ENCODE peak calls at places on chromosome 7, in nine cellular contexts. F, A, X, E, K, B, G, L and Q are unnamed samples.

GRCh38 chr7:82600601-82601000 is 157.0 kb upstream of the CACNA2D1 start:
- DNase-seq in K (no peak), L (no peak), B (no peak), G (no peak), A (no peak), X (no peak), F (no peak), E (no peak), Q (no peak)

GRCh38 chr7:107879400-107880035 is 11.5 kb upstream of the DLD start:
- DNase-seq in L (peak), G (no peak), A (no peak), B (peak), E (no peak), K (no peak), X (peak), F (no peak), Q (no peak)

GRCh38 chr7:36264123-36264916 is 111.3 kb downstream of the EEPD1 start:
- DNase-seq in L (no peak), K (no peak), X (no peak), E (no peak), F (no peak), G (no peak), A (no peak), B (no peak), Q (no peak)

GRCh38 chr7:80635533-80635932 is 2.9 kb upstream of the CD36 start:
- DNase-seq in A (no peak), E (no peak), B (no peak), G (no peak), X (peak), F (no peak), L (no peak), K (no peak), Q (no peak)

GRCh38 chr7:42012786-42013360 is 224.1 kb downstream of the GLI3 start:
- DNase-seq in K (no peak), B (no peak), F (no peak), A (no peak), E (no peak), G (no peak), L (no peak), X (no peak), Q (no peak)

GRCh38 chr7:2520808-2521146 is 1.2 kb downstream of the LFNG start:
- DNase-seq in A (no peak), K (no peak), E (no peak), X (peak), F (no peak), L (no peak), B (no peak), G (no peak), Q (no peak)

GRCh38 chr7:47418910-47419309 is 163.0 kb downstream of the TNS3 start:
- DNase-seq in A (no peak), L (peak), E (no peak), K (no peak), X (peak), F (no peak), B (no peak), G (no peak), Q (no peak)

GRCh38 chr7:147937428-147937827 is 653.1 kb upstream of the C7orf33 start:
- DNase-seq in A (no peak), B (no peak), G (no peak), E (no peak), L (no peak), K (no peak), X (no peak), F (no peak), Q (no peak)

GRCh38 chr7:139106959-139107358 is 2.6 kb downstream of the ZC3HAV1 start:
- DNase-seq in G (no peak), K (no peak), B (no peak), F (no peak), L (no peak), X (no peak), E (no peak), A (no peak), Q (no peak)

GRCh38 chr7:144032985-144033384 is 15.8 kb upstream of the OR2A5 start:
- DNase-seq in G (no peak), L (no peak), F (no peak), K (no peak), A (no peak), X (no peak), E (no peak), B (no peak), Q (no peak)

GRCh38 chr7:140654661-140655060 is 14.0 kb upstream of the DENND2A start:
- DNase-seq in X (no peak), E (no peak), K (no peak), L (no peak), G (no peak), A (no peak), F (no peak), B (no peak), Q (no peak)

GRCh38 chr7:95476072-95476845 is 9.5 kb upstream of the ASB4 start:
- DNase-seq in X (no peak), B (no peak), K (no peak), L (no peak), G (no peak), A (no peak), F (no peak), E (no peak), Q (no peak)

GRCh38 chr7:49928787-49929186 is 155.3 kb downstream of the VWC2 start:
- DNase-seq in L (no peak), X (no peak), F (no peak), G (no peak), A (no peak), E (no peak), B (no peak), K (no peak), Q (no peak)

GRCh38 chr7:80781561-80781979 is 137.3 kb downstream of the SEMA3C start:
- DNase-seq in L (no peak), K (no peak), X (peak), A (no peak), B (peak), F (peak), E (no peak), G (no peak), Q (no peak)

GRCh38 chr7:98399462-98399861 is 1.4 kb downstream of the BAIAP2L1 start:
- DNase-seq in X (peak), F (no peak), G (no peak), A (no peak), B (no peak), K (no peak), E (no peak), L (no peak), Q (no peak)

GRCh38 chr7:2609001-2609411 is 22.8 kb upstream of the TTYH3 start:
- DNase-seq in F (no peak), L (no peak), A (no peak), X (no peak), K (no peak), E (no peak), B (peak), G (peak), Q (no peak)

GRCh38 chr7:30027065-30027456 is 559 bp upstream of the FKBP14 start:
- DNase-seq in A (no peak), G (no peak), B (peak), L (no peak), X (peak), E (no peak), K (no peak), F (no peak), Q (no peak)

GRCh38 chr7:80207501-80207900 is 72.9 kb downstream of the GNAI1 start:
- DNase-seq in G (no peak), A (no peak), L (no peak), X (no peak), B (no peak), K (no peak), E (no peak), F (no peak), Q (no peak)

GRCh38 chr7:3552499-3552898 is 251.4 kb downstream of the SDK1 start:
- DNase-seq in A (no peak), K (no peak), X (no peak), L (no peak), E (no peak), G (no peak), B (no peak), F (no peak), Q (no peak)

GRCh38 chr7:156172638-156173037 is 360.4 kb upstream of the SHH start:
- DNase-seq in K (no peak), F (no peak), B (no peak), X (no peak), L (no peak), E (no peak), G (no peak), A (no peak), Q (no peak)

GRCh38 chr7:116810267-116811116 is 51.9 kb upstream of the CAPZA2 start:
- DNase-seq in L (no peak), B (peak), G (no peak), F (no peak), E (no peak), K (no peak), X (peak), A (no peak), Q (no peak)

GRCh38 chr7:26381476-26382175 is 90.0 kb downstream of the SNX10 start:
- DNase-seq in K (no peak), F (no peak), E (no peak), G (no peak), B (no peak), L (no peak), X (no peak), A (no peak), Q (no peak)

GRCh38 chr7:98996162-98996552 is 117.8 kb downstream of the TRRAP start:
- DNase-seq in L (peak), A (no peak), X (no peak), G (no peak), B (no peak), F (no peak), E (no peak), K (no peak), Q (no peak)

GRCh38 chr7:136102881-136103280 is 125.7 kb upstream of the MTPN start:
- DNase-seq in E (no peak), F (no peak), K (no peak), X (no peak), B (no peak), A (no peak), G (no peak), L (no peak), Q (no peak)

GRCh38 chr7:159004411-159004810 is 140.3 kb downstream of the VIPR2 start:
- DNase-seq in E (no peak), F (no peak), K (no peak), L (no peak), X (no peak), B (no peak), G (no peak), A (no peak), Q (no peak)

GRCh38 chr7:23228412-23228811 is 18.2 kb upstream of the GPNMB start:
- DNase-seq in K (no peak), E (no peak), X (no peak), L (no peak), B (no peak), G (no peak), F (no peak), A (no peak), Q (no peak)

GRCh38 chr7:347644-348479 is 57.9 kb downstream of the FOXL3 start:
- DNase-seq in G (no peak), K (no peak), F (no peak), L (no peak), X (no peak), A (no peak), E (no peak), B (no peak), Q (no peak)

GRCh38 chr7:79512269-79512668 is 58.8 kb upstream of the MAGI2 start:
- DNase-seq in G (no peak), F (no peak), L (no peak), E (no peak), K (no peak), B (no peak), A (no peak), X (no peak), Q (no peak)

GRCh38 chr7:103859699-103860098 is 129.8 kb downstream of the RELN start:
- DNase-seq in A (no peak), K (no peak), B (no peak), L (no peak), E (no peak), X (no peak), G (no peak), F (no peak), Q (no peak)

GRCh38 chr7:47180268-47180826 is 401.6 kb downstream of the TNS3 start:
- DNase-seq in F (peak), L (peak), G (peak), E (no peak), K (no peak), B (peak), A (no peak), X (peak), Q (no peak)

GRCh38 chr7:135707570-135707966 is 20.4 kb downstream of the SLC13A4 start:
- DNase-seq in K (no peak), L (no peak), A (no peak), E (no peak), G (no peak), B (no peak), F (no peak), X (no peak), Q (no peak)

GRCh38 chr7:93374345-93374940 is 142.3 kb downstream of the VPS50 start:
- DNase-seq in E (no peak), F (no peak), L (no peak), B (peak), G (no peak), A (no peak), X (peak), K (no peak), Q (no peak)

GRCh38 chr7:20283385-20283784 is 47.3 kb upstream of the ITGB8 start:
- DNase-seq in F (no peak), E (no peak), G (no peak), K (no peak), L (no peak), B (no peak), A (no peak), X (no peak), Q (no peak)

GRCh38 chr7:27117687-27118491 is 12.7 kb downstream of the HOXA4 start:
- DNase-seq in G (peak), F (no peak), B (no peak), L (peak), A (no peak), X (no peak), K (peak), E (no peak), Q (peak)

DNA sequence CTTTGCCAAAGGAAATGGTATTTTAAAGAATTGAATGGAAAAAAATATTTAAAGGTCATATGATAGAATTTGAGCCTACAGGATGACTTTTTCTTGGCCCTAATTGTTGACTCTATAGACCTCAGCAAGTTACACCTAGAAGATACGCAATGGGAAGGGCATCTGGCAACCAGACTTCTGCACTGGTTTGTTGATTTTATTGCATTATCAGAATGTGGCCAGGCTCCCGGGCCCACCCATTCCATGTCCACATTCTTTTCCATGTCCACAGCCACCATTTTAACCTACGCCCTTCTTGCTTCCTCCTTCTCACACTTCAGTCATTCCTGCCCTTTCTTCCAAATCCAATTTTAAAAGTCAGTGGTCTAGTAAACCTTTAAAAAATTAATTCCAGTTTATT is 738.4 kb downstream of the SUGCT start:
- DNase-seq in B (no peak), L (no peak), F (no peak), X (no peak), E (no peak), A (no peak), G (no peak), K (no peak), Q (no peak)
- TF ChIP-seq CTCF in B (no peak), L (no peak), F (no peak), X (no peak), E (no peak), A (no peak), G (no peak), K (no peak), Q (no peak)

GRCh38 chr7:17304926-17305325 is 6.5 kb downstream of the AHR start:
- DNase-seq in A (no peak), L (no peak), F (no peak), K (no peak), B (peak), X (peak), G (no peak), E (no peak), Q (no peak)

GRCh38 chr7:17300012-17300411 is 1.6 kb downstream of the AHR start:
- DNase-seq in G (no peak), F (no peak), X (no peak), K (no peak), E (no peak), L (no peak), B (no peak), A (no peak), Q (no peak)

GRCh38 chr7:17305387-17306171 is 7.1 kb downstream of the AHR start:
- DNase-seq in G (no peak), F (no peak), B (no peak), K (no peak), X (no peak), E (no peak), L (no peak), A (no peak), Q (no peak)

GRCh38 chr7:17301491-17302101 is 3.1 kb downstream of the AHR start:
- DNase-seq in F (no peak), K (peak), L (peak), B (peak), X (peak), E (no peak), G (no peak), A (peak), Q (no peak)

GRCh38 chr7:17302575-17303142 is 4.2 kb downstream of the AHR start:
- DNase-seq in F (no peak), K (no peak), G (no peak), X (peak), A (no peak), B (peak), L (no peak), E (no peak), Q (no peak)
- TF ChIP-seq CTCF in F (peak), K (no peak), G (no peak), X (peak), A (peak), B (peak), L (peak), E (peak), Q (no peak)

GRCh38 chr7:128395748-128396147 is 14.0 kb downstream of the IMPDH1 start:
- DNase-seq in B (no peak), L (no peak), X (no peak), F (no peak), G (no peak), E (no peak), A (no peak), K (no peak), Q (no peak)
- TF ChIP-seq CTCF in B (no peak), L (no peak), X (peak), F (no peak), G (peak), E (no peak), A (no peak), K (no peak), Q (no peak)

DNA sequence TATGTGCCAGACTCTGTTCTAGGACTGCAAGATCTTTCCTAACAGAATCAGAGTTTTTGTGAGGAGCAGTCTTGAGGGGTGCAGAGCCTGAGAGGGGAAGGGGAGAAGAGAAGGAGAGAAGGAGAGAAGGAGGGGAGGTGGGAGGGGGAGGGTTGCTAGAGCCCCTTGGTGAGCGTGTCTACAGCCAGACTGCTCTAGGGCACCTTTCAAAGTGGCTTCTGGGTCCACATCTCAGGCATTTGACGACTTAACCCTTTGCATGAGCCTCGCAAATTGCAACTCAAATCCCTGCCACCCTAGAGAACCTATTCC is 31.1 kb upstream of the LEP start:
- DNase-seq in F (no peak), G (no peak), A (no peak), B (no peak), X (no peak), L (no peak), K (no peak), E (no peak), Q (no peak)
- TF ChIP-seq CTCF in F (no peak), G (no peak), A (peak), B (no peak), X (no peak), L (no peak), K (no peak), E (no peak), Q (no peak)

GRCh38 chr7:37728747-37729146 is 45.2 kb downstream of the GPR141 start:
- DNase-seq in G (no peak), F (no peak), E (no peak), L (no peak), K (no peak), B (peak), X (no peak), A (no peak), Q (no peak)

GRCh38 chr7:37729160-37729559 is 45.6 kb downstream of the GPR141 start:
- DNase-seq in L (no peak), F (no peak), X (no peak), G (no peak), B (no peak), E (no peak), K (no peak), A (no peak), Q (no peak)

GRCh38 chr7:37732880-37733279 is 49.3 kb downstream of the GPR141 start:
- DNase-seq in G (no peak), K (no peak), X (no peak), E (no peak), L (no peak), B (peak), F (no peak), A (no peak), Q (no peak)

GRCh38 chr7:37730489-37730888 is 46.9 kb downstream of the GPR141 start:
- DNase-seq in G (no peak), A (no peak), B (no peak), E (no peak), K (no peak), X (no peak), F (no peak), L (no peak), Q (no peak)

GRCh38 chr7:37732253-37732652 is 48.7 kb downstream of the GPR141 start:
- DNase-seq in B (peak), F (no peak), G (peak), L (peak), K (no peak), E (peak), X (no peak), A (no peak), Q (no peak)
- TF ChIP-seq CTCF in B (peak), F (peak), G (peak), L (peak), K (peak), E (peak), X (no peak), A (no peak), Q (peak)

GRCh38 chr7:44858161-44858560 is 10.3 kb upstream of the H2AZ2 start:
- DNase-seq in K (no peak), E (no peak), B (no peak), A (no peak), F (no peak), X (no peak), L (no peak), G (no peak), Q (no peak)
- TF ChIP-seq CTCF in K (no peak), E (no peak), B (no peak), A (no peak), F (no peak), X (peak), L (peak), G (no peak), Q (peak)

DNA sequence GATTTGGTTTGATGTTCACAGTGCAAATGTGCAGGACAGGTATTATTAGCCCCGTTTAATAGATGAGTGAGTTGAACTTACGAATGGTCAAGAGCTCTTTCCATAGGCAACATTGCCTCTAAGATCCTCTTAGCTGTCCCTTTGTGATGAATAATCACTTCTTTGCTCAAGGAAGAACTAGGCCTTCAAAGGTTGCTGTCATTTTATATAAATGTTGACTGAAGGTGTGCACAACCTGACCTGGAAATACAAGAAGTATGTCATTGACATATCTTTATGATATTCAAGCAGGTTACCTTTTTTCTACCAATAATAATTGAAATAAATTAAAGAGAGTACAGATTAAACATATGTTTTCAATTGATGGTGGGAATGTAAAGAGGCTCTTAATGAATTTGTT is 48.5 kb upstream of the GLCCI1 start:
- DNase-seq in F (no peak), L (no peak), B (no peak), X (no peak), E (no peak), G (no peak), A (no peak), K (no peak), Q (no peak)
- TF ChIP-seq CTCF in F (no peak), L (no peak), B (no peak), X (no peak), E (no peak), G (no peak), A (no peak), K (no peak), Q (no peak)

GRCh38 chr7:100965723-100966541 is 3.4 kb upstream of the MUC12 start:
- DNase-seq in B (peak), F (peak), K (peak), X (peak), G (peak), A (peak), E (peak), L (peak), Q (peak)
- TF ChIP-seq CTCF in B (peak), F (peak), K (peak), X (peak), G (peak), A (peak), E (peak), L (peak), Q (peak)

DNA sequence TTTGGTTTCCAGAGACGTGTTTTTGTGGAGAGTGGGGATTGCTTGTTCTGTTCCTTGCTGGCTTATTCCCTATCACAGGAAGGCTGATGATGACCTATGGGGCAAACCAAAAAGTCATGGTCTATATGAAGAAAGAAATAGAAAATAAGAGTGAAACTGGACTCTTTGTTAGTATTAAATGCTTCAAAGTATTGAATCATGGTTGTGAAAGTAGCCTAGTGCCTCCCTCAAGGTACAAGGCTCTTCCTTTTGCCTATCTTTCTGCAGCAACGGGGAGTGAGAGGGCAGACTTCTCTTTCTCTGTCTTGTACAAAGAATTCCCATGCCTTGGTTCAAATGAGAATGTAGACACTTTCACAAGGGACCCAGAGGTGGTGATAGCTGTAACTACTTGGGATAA is 9.0 kb downstream of the MEST start:
- DNase-seq in F (no peak), E (no peak), A (no peak), G (no peak), X (no peak), B (no peak), K (no peak), L (no peak), Q (no peak)
- TF ChIP-seq CTCF in F (no peak), E (no peak), A (no peak), G (no peak), X (no peak), B (no peak), K (no peak), L (no peak), Q (no peak)

GRCh38 chr7:54877683-54878082 is 118.7 kb upstream of the SEC61G start:
- DNase-seq in G (no peak), X (peak), B (no peak), F (no peak), K (no peak), L (no peak), E (no peak), A (no peak), Q (no peak)
- TF ChIP-seq CTCF in G (no peak), X (peak), B (peak), F (no peak), K (no peak), L (peak), E (no peak), A (no peak), Q (peak)